ENCODE peak calls at places on chromosomes 4 and X, in eight cellular contexts. R is dermis blood vessel endothelial cell; A is activated T-helper 1 cell treated with anti-CD3 and anti-CD28 coated beads, Interleukin-12 subunit alpha, Interleukin-12 subunit beta, Interleukin-2, Interleukin-4 antibody, amounts not matched to agents 30 ng/mL and 10 ng/mL and 1 ng/mL, durations not matched to agents 14 hours and 24 hours and 36 hours; C is activated T-cell treated with anti-CD3 and anti-CD28 coated beads, Interleukin-2, amount 50 U/mL, for 72 hours; Z is GM23338; I is aorta; D is iris pigment epithelial cell; P is Caki2. M is an unnamed sample.

GRCh38 chr4:126738926-126739325 is 893.8 kb upstream of the INTU start:
- DNase-seq in C (no peak), A (no peak), D (peak; percentile 51), P (no peak), I (no peak), R (no peak), Z (no peak), M (no peak)

GRCh38 chr4:140005699-140006098 is 148.3 kb downstream of the MAML3 start:
- DNase-seq in R (peak; percentile 17), P (no peak), C (no peak), A (no peak), D (no peak), I (no peak), Z (no peak), M (peak; percentile 34)

GRCh38 chr4:5888222-5888701 is 4.6 kb downstream of the CRMP1 start:
- DNase-seq in Z (peak; percentile 87), R (no peak), D (no peak), P (no peak), C (no peak), I (no peak), A (no peak), M (no peak)

GRCh38 chr4:3176625-3177229 is 72.2 kb upstream of the MSANTD1 start:
- DNase-seq in P (no peak), A (no peak), I (no peak), D (no peak), R (no peak), C (no peak), Z (no peak), M (no peak)

GRCh38 chrX:12965390-12965940 is 9.4 kb upstream of the TMSB4X start:
- DNase-seq in R (no peak), D (no peak), I (no peak), P (no peak), Z (no peak), A (no peak), C (no peak), M (no peak)

GRCh38 chrX:76454456-76454927 is 27.0 kb downstream of the MAGEE1 start:
- DNase-seq in Z (peak; percentile 64), C (peak; percentile 4), A (no peak), D (peak; percentile 9), P (peak; percentile 2), R (peak; percentile 39), I (no peak), M (peak; percentile 2)

GRCh38 chr4:18390655-18391369 is 369.3 kb upstream of the LCORL start:
- DNase-seq in A (no peak), C (no peak), I (no peak), R (peak; percentile 4), Z (peak; percentile 24), P (peak; percentile 59), D (peak; percentile 11), M (no peak)

GRCh38 chrX:19514791-19515614 is at the start of gene MAP3K15:
- DNase-seq in A (no peak), R (peak; percentile 33), I (no peak), P (peak; percentile 45), D (peak; percentile 4), C (peak; percentile 22), Z (peak; percentile 61), M (peak; percentile 2)

GRCh38 chr4:36269533-36269932 is 11.9 kb upstream of the DTHD1 start:
- DNase-seq in P (no peak), I (no peak), D (no peak), A (no peak), C (no peak), R (no peak), Z (no peak), M (no peak)

GRCh38 chr4:7763788-7764187 is 175.9 kb downstream of the AFAP1 start:
- DNase-seq in C (no peak), P (peak; percentile 20), A (no peak), D (peak; percentile 92), I (no peak), Z (no peak), R (peak; percentile 66), M (peak; percentile 21)

GRCh38 chrX:69231903-69232302 is 66.7 kb upstream of the PJA1 start:
- DNase-seq in C (no peak), P (no peak), D (no peak), I (no peak), A (no peak), Z (no peak), R (no peak), M (no peak)

GRCh38 chr4:153468587-153468986 is 2.4 kb downstream of the TMEM131L start:
- DNase-seq in A (no peak), C (no peak), Z (no peak), D (no peak), I (no peak), R (no peak), P (no peak), M (no peak)

GRCh38 chr4:768995-769394 is 56.9 kb downstream of the CPLX1 start:
- DNase-seq in Z (no peak), D (no peak), A (no peak), I (peak; percentile 73), R (no peak), P (no peak), C (no peak), M (no peak)

GRCh38 chr4:66482186-66482585 is 811.9 kb upstream of the EPHA5 start:
- DNase-seq in P (no peak), R (no peak), C (no peak), I (no peak), D (no peak), Z (no peak), A (no peak), M (no peak)

GRCh38 chr4:100823066-100823992 is 305.5 kb upstream of the EMCN start:
- DNase-seq in D (peak; percentile 71), A (peak; percentile 32), R (no peak), C (peak; percentile 65), Z (no peak), I (no peak), P (no peak), M (no peak)